ENCODE peak calls at places on chromosomes 5 and 9, in ten cellular contexts. One of them, this sample, is unnamed.

GRCh38 chr9:77066388-77066787 is 46.9 kb downstream of the FOXB2 start:
- DNase-seq in PC-3: no peak
- DNase-seq in Karpas-422: no peak
- DNase-seq in hepatocyte: no peak
- DNase-seq in GM23248: no peak
- DNase-seq in SK-N-SH: no peak
- DNase-seq in GM23338: no peak
- DNase-seq in PC-9: no peak
- DNase-seq in HCT116: no peak
- DNase-seq in MM.1S: no peak
- DNase-seq in this sample: no peak

GRCh38 chr9:96646081-96646991 is 8.8 kb downstream of the PRXL2C start:
- DNase-seq in Karpas-422: no peak
- DNase-seq in GM23338: no peak
- DNase-seq in MM.1S: no peak
- DNase-seq in PC-9: no peak
- DNase-seq in HCT116: no peak
- DNase-seq in hepatocyte: no peak
- DNase-seq in PC-3: no peak
- DNase-seq in GM23248: peak; percentile 94
- DNase-seq in SK-N-SH: no peak
- DNase-seq in this sample: no peak

GRCh38 chr5:106637275-106637674 is 1033.5 kb downstream of the EFNA5 start:
- DNase-seq in GM23338: no peak
- DNase-seq in GM23248: no peak
- DNase-seq in SK-N-SH: no peak
- DNase-seq in HCT116: no peak
- DNase-seq in PC-3: no peak
- DNase-seq in PC-9: no peak
- DNase-seq in MM.1S: no peak
- DNase-seq in hepatocyte: no peak
- DNase-seq in Karpas-422: no peak
- DNase-seq in this sample: no peak

GRCh38 chr9:137878146-137878941 is 762 bp downstream of the CACNA1B start:
- DNase-seq in SK-N-SH: peak; percentile 79
- DNase-seq in Karpas-422: no peak
- DNase-seq in hepatocyte: peak; percentile 81
- DNase-seq in HCT116: no peak
- DNase-seq in PC-9: no peak
- DNase-seq in GM23248: peak; percentile 8
- DNase-seq in PC-3: no peak
- DNase-seq in MM.1S: no peak
- DNase-seq in GM23338: peak; percentile 90
- DNase-seq in this sample: no peak

GRCh38 chr5:171954721-171955120 is 51.7 kb downstream of the FBXW11 start:
- DNase-seq in SK-N-SH: no peak
- DNase-seq in GM23248: peak; percentile 57
- DNase-seq in hepatocyte: no peak
- DNase-seq in MM.1S: no peak
- DNase-seq in PC-9: no peak
- DNase-seq in Karpas-422: no peak
- DNase-seq in GM23338: no peak
- DNase-seq in PC-3: peak; percentile 78
- DNase-seq in HCT116: no peak
- DNase-seq in this sample: no peak

GRCh38 chr5:35443803-35444595 is 173.7 kb upstream of the SPEF2 start:
- DNase-seq in MM.1S: no peak
- DNase-seq in HCT116: no peak
- DNase-seq in GM23248: no peak
- DNase-seq in PC-3: no peak
- DNase-seq in PC-9: no peak
- DNase-seq in hepatocyte: no peak
- DNase-seq in Karpas-422: no peak
- DNase-seq in SK-N-SH: no peak
- DNase-seq in GM23338: no peak
- DNase-seq in this sample: no peak

GRCh38 chr9:133686642-133687575 is 50.7 kb downstream of the DBH start:
- DNase-seq in GM23248: no peak
- DNase-seq in MM.1S: no peak
- DNase-seq in Karpas-422: no peak
- DNase-seq in PC-3: no peak
- DNase-seq in HCT116: no peak
- DNase-seq in SK-N-SH: no peak
- DNase-seq in hepatocyte: no peak
- DNase-seq in GM23338: no peak
- DNase-seq in PC-9: no peak
- DNase-seq in this sample: no peak

GRCh38 chr9:127493592-127494303 is 42.4 kb downstream of the LRSAM1 start:
- DNase-seq in HCT116: no peak
- DNase-seq in GM23338: no peak
- DNase-seq in MM.1S: no peak
- DNase-seq in Karpas-422: no peak
- DNase-seq in SK-N-SH: no peak
- DNase-seq in PC-3: no peak
- DNase-seq in GM23248: no peak
- DNase-seq in hepatocyte: peak; percentile 3
- DNase-seq in PC-9: no peak
- DNase-seq in this sample: no peak

GRCh38 chr9:121453232-121453892 is 46.3 kb downstream of the GGTA1 start:
- DNase-seq in MM.1S: no peak
- DNase-seq in SK-N-SH: no peak
- DNase-seq in GM23248: no peak
- DNase-seq in PC-9: no peak
- DNase-seq in GM23338: peak; percentile 31
- DNase-seq in HCT116: no peak
- DNase-seq in hepatocyte: no peak
- DNase-seq in PC-3: no peak
- DNase-seq in Karpas-422: no peak
- DNase-seq in this sample: no peak

GRCh38 chr5:178223828-178224335 is 8.7 kb downstream of the PHYKPL start:
- DNase-seq in GM23248: no peak
- DNase-seq in PC-3: no peak
- DNase-seq in PC-9: no peak
- DNase-seq in HCT116: no peak
- DNase-seq in Karpas-422: no peak
- DNase-seq in hepatocyte: no peak
- DNase-seq in GM23338: peak; percentile 85
- DNase-seq in SK-N-SH: no peak
- DNase-seq in MM.1S: no peak
- DNase-seq in this sample: no peak

GRCh38 chr9:136084191-136084944 is 10.7 kb downstream of the NACC2 start:
- DNase-seq in GM23338: no peak
- DNase-seq in Karpas-422: no peak
- DNase-seq in PC-3: no peak
- DNase-seq in PC-9: no peak
- DNase-seq in HCT116: no peak
- DNase-seq in hepatocyte: no peak
- DNase-seq in MM.1S: no peak
- DNase-seq in GM23248: no peak
- DNase-seq in SK-N-SH: peak; percentile 22
- DNase-seq in this sample: no peak

GRCh38 chr9:133869674-133870419 is 122.3 kb downstream of the VAV2 start:
- DNase-seq in GM23248: no peak
- DNase-seq in GM23338: no peak
- DNase-seq in HCT116: no peak
- DNase-seq in hepatocyte: peak; percentile 52
- DNase-seq in PC-3: no peak
- DNase-seq in SK-N-SH: peak; percentile 92
- DNase-seq in Karpas-422: no peak
- DNase-seq in MM.1S: no peak
- DNase-seq in PC-9: no peak
- DNase-seq in this sample: no peak

GRCh38 chr5:112551437-112552018 is 132.5 kb upstream of the EPB41L4A start:
- DNase-seq in PC-9: peak; percentile 20
- DNase-seq in GM23248: peak; percentile 83
- DNase-seq in Karpas-422: peak; percentile 92
- DNase-seq in SK-N-SH: peak; percentile 42
- DNase-seq in HCT116: peak; percentile 59
- DNase-seq in PC-3: peak; percentile 65
- DNase-seq in hepatocyte: peak; percentile 85
- DNase-seq in MM.1S: peak; percentile 59
- DNase-seq in GM23338: peak; percentile 77
- DNase-seq in this sample: peak; percentile 75

GRCh38 chr5:179486596-179487051 is 63.7 kb upstream of the RUFY1 start:
- DNase-seq in HCT116: no peak
- DNase-seq in GM23338: no peak
- DNase-seq in PC-3: no peak
- DNase-seq in hepatocyte: peak; percentile 25
- DNase-seq in GM23248: no peak
- DNase-seq in SK-N-SH: no peak
- DNase-seq in Karpas-422: no peak
- DNase-seq in PC-9: no peak
- DNase-seq in MM.1S: no peak
- DNase-seq in this sample: no peak

DNA sequence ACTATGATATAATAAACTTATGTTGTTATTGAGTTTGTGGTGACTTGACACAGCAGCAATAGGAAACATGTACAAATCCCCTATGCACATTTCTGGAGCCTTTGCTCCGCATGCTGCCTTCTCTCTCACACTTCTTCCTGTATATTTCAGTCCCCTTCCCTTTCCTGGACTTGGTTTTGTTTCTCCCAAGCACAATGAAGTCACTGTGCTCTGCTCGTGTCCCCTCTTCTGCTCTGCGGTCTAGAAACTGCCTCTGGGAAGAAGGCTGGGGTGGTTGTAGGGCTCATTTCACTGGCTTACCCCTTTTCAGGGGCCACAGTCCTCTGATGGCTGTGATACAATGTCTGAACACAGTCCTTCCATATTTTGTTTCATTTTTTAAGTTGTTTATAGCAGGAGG is 15.7 kb upstream of the FGD3 start:
- DNase-seq in Karpas-422: peak; percentile 25
- DNase-seq in HCT116: no peak
- DNase-seq in GM23338: no peak
- DNase-seq in hepatocyte: no peak
- DNase-seq in SK-N-SH: no peak
- DNase-seq in MM.1S: no peak
- DNase-seq in PC-9: no peak
- DNase-seq in GM23248: no peak
- DNase-seq in PC-3: no peak
- DNase-seq in this sample: no peak
- H3K9me2 ChIP-seq in Karpas-422: no peaks in the 10 kb centered on the region
- H3K9me2 ChIP-seq in HCT116: no peaks in the 10 kb centered on the region
- H3K9me2 ChIP-seq in GM23338: no peaks in the 10 kb centered on the region
- H3K9me2 ChIP-seq in hepatocyte: no peaks in the 10 kb centered on the region
- H3K9me2 ChIP-seq in SK-N-SH: no peaks in the 10 kb centered on the region
- H3K9me2 ChIP-seq in MM.1S: no peaks in the 10 kb centered on the region
- H3K9me2 ChIP-seq in PC-9: no peaks in the 10 kb centered on the region
- H3K9me2 ChIP-seq in GM23248: no peaks in the 10 kb centered on the region
- H3K9me2 ChIP-seq in PC-3: no peaks in the 10 kb centered on the region
- H3K9me2 ChIP-seq in this sample: no peaks in the 10 kb centered on the region

DNA sequence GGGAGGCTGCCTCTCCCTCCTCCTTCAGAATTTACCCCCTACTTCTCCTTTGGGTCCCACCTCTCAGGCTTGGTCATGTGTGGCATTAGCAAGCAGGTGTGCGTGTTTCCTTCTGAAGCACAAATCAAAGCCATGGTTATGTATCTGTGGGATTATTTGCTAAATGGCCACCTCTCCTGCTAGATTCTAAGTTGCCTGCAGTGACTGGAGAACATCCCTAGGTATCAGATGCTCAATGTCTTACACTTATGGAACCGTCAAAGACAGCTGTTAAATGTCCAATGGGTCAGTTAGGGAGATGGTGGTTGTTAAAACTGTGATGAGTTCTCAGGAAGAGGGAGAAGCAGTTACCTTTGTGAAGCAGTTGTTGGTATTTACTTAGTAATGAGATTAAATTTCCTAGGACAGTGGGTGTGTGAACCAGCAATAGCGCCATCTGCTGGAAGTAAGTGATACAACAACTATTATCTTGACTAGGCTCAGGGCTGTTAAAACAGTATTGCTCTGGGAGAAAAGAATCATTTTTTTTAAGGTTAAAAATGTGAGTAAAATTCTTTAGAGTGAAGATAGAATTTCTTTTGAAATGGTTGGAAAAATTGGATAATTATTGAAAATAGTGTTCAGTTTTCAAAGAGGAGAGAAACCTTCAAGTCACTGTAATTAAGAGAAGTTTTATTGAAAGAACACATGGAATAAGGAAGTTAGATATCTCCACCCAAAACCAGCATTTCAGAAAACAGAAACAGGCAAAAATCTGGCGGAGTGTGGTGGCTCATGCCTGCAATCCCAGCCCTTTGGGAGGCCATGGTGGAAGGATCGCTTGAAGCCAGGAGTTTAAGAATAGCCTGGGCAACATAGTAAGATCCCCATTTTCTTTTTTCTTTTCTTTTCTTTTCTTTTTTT is 71.3 kb downstream of the TMC1 start:
- DNase-seq in GM23338: peak; percentile 78
- DNase-seq in Karpas-422: peak; percentile 75
- DNase-seq in GM23248: peak; percentile 74
- DNase-seq in PC-9: peak; percentile 37
- DNase-seq in MM.1S: peak; percentile 51
- DNase-seq in PC-3: peak; percentile 66
- DNase-seq in hepatocyte: peak; percentile 79
- DNase-seq in HCT116: no peak
- DNase-seq in SK-N-SH: peak; percentile 50
- DNase-seq in this sample: peak; percentile 52
- H2AFZ ChIP-seq in GM23338: peak overlapping the region; percentile 44
- H2AFZ ChIP-seq in Karpas-422: no peak overlapping the region
- H2AFZ ChIP-seq in GM23248: peak overlapping the region; percentile 53
- H2AFZ ChIP-seq in PC-9: no peak overlapping the region
- H2AFZ ChIP-seq in MM.1S: no peak overlapping the region
- H2AFZ ChIP-seq in PC-3: no peak overlapping the region
- H2AFZ ChIP-seq in hepatocyte: no peak overlapping the region
- H2AFZ ChIP-seq in HCT116: peak overlapping the region; percentile 28
- H2AFZ ChIP-seq in SK-N-SH: no peak overlapping the region
- H2AFZ ChIP-seq in this sample: no peak overlapping the region

GRCh38 chr9:35452481-35452880 is 37.4 kb upstream of the RUSC2 start:
- DNase-seq in HCT116: no peak
- DNase-seq in SK-N-SH: no peak
- DNase-seq in GM23338: peak; percentile 32
- DNase-seq in MM.1S: no peak
- DNase-seq in hepatocyte: no peak
- DNase-seq in PC-3: no peak
- DNase-seq in Karpas-422: peak; percentile 46
- DNase-seq in PC-9: no peak
- DNase-seq in GM23248: peak; percentile 8
- DNase-seq in this sample: peak; percentile 4
- H4K20me1 ChIP-seq in HCT116: no peaks in the 10 kb centered on the region
- H4K20me1 ChIP-seq in SK-N-SH: no peaks in the 10 kb centered on the region
- H4K20me1 ChIP-seq in GM23338: peaks cover 4% of the 10 kb centered on the region
- H4K20me1 ChIP-seq in MM.1S: no peaks in the 10 kb centered on the region
- H4K20me1 ChIP-seq in hepatocyte: no peaks in the 10 kb centered on the region
- H4K20me1 ChIP-seq in PC-3: no peaks in the 10 kb centered on the region
- H4K20me1 ChIP-seq in Karpas-422: no peaks in the 10 kb centered on the region
- H4K20me1 ChIP-seq in PC-9: no peaks in the 10 kb centered on the region
- H4K20me1 ChIP-seq in GM23248: no peaks in the 10 kb centered on the region
- H4K20me1 ChIP-seq in this sample: no peaks in the 10 kb centered on the region

DNA sequence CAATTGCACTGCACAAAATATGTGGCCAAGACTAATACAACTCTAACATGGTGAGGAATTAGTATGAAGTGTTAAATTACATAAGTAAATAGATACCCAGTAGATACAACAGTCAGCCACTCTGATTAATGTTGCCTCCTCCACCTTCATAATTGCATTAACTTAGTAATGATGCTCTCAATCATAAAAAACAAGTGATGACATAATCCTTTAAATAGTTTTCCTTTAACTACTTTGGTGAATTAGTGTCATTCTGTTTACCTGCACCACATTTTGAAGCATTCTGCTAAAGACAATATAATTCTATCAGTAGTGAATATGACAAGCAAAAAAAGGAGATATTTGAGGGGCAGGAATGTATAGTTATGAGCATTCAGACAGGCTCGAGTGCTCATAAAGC is 265.9 kb upstream of the SLC24A2 start:
- DNase-seq in MM.1S: no peak
- DNase-seq in hepatocyte: no peak
- DNase-seq in PC-9: no peak
- DNase-seq in GM23248: no peak
- DNase-seq in SK-N-SH: no peak
- DNase-seq in GM23338: no peak
- DNase-seq in HCT116: no peak
- DNase-seq in Karpas-422: no peak
- DNase-seq in PC-3: no peak
- DNase-seq in this sample: no peak
- H3K9me2 ChIP-seq in MM.1S: no peaks in the 10 kb centered on the region
- H3K9me2 ChIP-seq in hepatocyte: no peaks in the 10 kb centered on the region
- H3K9me2 ChIP-seq in PC-9: no peaks in the 10 kb centered on the region
- H3K9me2 ChIP-seq in GM23248: no peaks in the 10 kb centered on the region
- H3K9me2 ChIP-seq in SK-N-SH: no peaks in the 10 kb centered on the region
- H3K9me2 ChIP-seq in GM23338: peaks cover 3% of the 10 kb centered on the region
- H3K9me2 ChIP-seq in HCT116: no peaks in the 10 kb centered on the region
- H3K9me2 ChIP-seq in Karpas-422: no peaks in the 10 kb centered on the region
- H3K9me2 ChIP-seq in PC-3: no peaks in the 10 kb centered on the region
- H3K9me2 ChIP-seq in this sample: no peaks in the 10 kb centered on the region

This sample was measured in OCI-LY7.